ENCODE peak calls at places on chromosome 11, in seven cellular contexts. C, A, I, M, R, J and B are unnamed samples.

GRCh38 chr11:96293583-96293982 is 49.4 kb downstream of the MAML2 start:
- DNase-seq in C (no peak), A (no peak), I (no peak), M (no peak), R (no peak), J (no peak), B (no peak)

GRCh38 chr11:73330569-73331093 is 22.6 kb downstream of the ARHGEF17 start:
- DNase-seq in C (peak), A (peak), I (no peak), M (no peak), R (no peak), J (no peak), B (peak)

GRCh38 chr11:70487763-70488162 is 89.4 kb downstream of the CTTN start:
- DNase-seq in C (no peak), A (no peak), I (no peak), M (no peak), R (no peak), J (no peak), B (no peak)

GRCh38 chr11:14026961-14027360 is 64.4 kb downstream of the SPON1 start:
- DNase-seq in C (no peak), A (no peak), I (no peak), M (no peak), R (no peak), J (no peak), B (peak)

GRCh38 chr11:72643547-72643946 is 30.7 kb downstream of the PDE2A start:
- DNase-seq in C (peak), A (no peak), I (no peak), M (no peak), R (no peak), J (no peak), B (no peak)

GRCh38 chr11:130042093-130042591 is 27.6 kb upstream of the APLP2 start:
- DNase-seq in C (peak), A (peak), I (no peak), M (no peak), R (no peak), J (no peak), B (peak)

GRCh38 chr11:129932385-129933067 is 37.1 kb upstream of the NFRKB start:
- DNase-seq in C (no peak), A (no peak), I (no peak), M (no peak), R (no peak), J (no peak), B (no peak)

GRCh38 chr11:96648991-96649390 is 259.2 kb downstream of the JRKL start:
- DNase-seq in C (no peak), A (no peak), I (no peak), M (no peak), R (no peak), J (no peak), B (no peak)

GRCh38 chr11:117199061-117199915 is at the start of gene TAGLN:
- DNase-seq in C (peak), A (no peak), I (no peak), M (no peak), R (no peak), J (no peak), B (peak)

GRCh38 chr11:70490723-70491558 is 92.6 kb downstream of the CTTN start:
- DNase-seq in C (no peak), A (no peak), I (no peak), M (no peak), R (no peak), J (no peak), B (no peak)